ENCODE peak calls at places on chromosomes 1 and 21, in four cellular contexts. C is stomach, K is endothelial cell of umbilical vein, X is upper lobe of right lung. R is an unnamed sample. For H3K9me3, the result is how much of the 10 kb centered on the place peaks cover.

GRCh38 chr21:45542242-45542666 is at the start of gene SLC19A1:
- DNase-seq in C (peak), K (peak), X (peak), R (peak)

GRCh38 chr1:223248787-223249175 is 105.7 kb upstream of the TLR5 start:
- DNase-seq in C (peak), K (no peak), X (no peak), R (no peak)

GRCh38 chr1:147622731-147623130 is 47.6 kb downstream of the ACP6 start:
- DNase-seq in C (no peak), K (no peak), X (no peak), R (no peak)

GRCh38 chr21:46295177-46295711 is 9.1 kb downstream of the YBEY start:
- DNase-seq in C (no peak), K (no peak), X (no peak), R (no peak)

GRCh38 chr21:26169061-26169610 is 1.4 kb downstream of the APP start:
- DNase-seq in C (peak), K (peak), X (no peak), R (peak)

GRCh38 chr1:151934048-151934493 is 24.8 kb upstream of the THEM4 start:
- DNase-seq in C (peak), K (peak), X (no peak), R (no peak)

GRCh38 chr1:247415423-247416361 is at the start of gene NLRP3:
- DNase-seq in C (peak), K (peak), X (peak), R (no peak)

GRCh38 chr1:29470087-29470787 is 233.9 kb downstream of the PTPRU start:
- DNase-seq in C (peak), K (no peak), X (no peak), R (no peak)

GRCh38 chr1:51086496-51087271 is 15.3 kb upstream of the C1orf185 start:
- DNase-seq in C (no peak), K (no peak), X (no peak), R (no peak)

GRCh38 chr1:64019818-64020217 is 183.6 kb upstream of the UBE2U start:
- DNase-seq in C (peak), K (no peak), X (no peak), R (no peak)

GRCh38 chr1:31524196-31524967 is 51.9 kb upstream of the TINAGL1 start:
- DNase-seq in C (no peak), K (no peak), X (peak), R (no peak)

GRCh38 chr1:92923664-92924063 is 37.6 kb downstream of the DIPK1A start:
- DNase-seq in C (no peak), K (no peak), X (no peak), R (no peak)

GRCh38 chr21:33374080-33374873 is 28.9 kb upstream of the IFNGR2 start:
- DNase-seq in C (peak), K (peak), X (peak), R (no peak)

GRCh38 chr1:14787604-14788003 is 189.1 kb downstream of the KAZN start:
- DNase-seq in C (no peak), K (no peak), X (no peak), R (peak)

GRCh38 chr1:118461154-118461553 is 276.1 kb upstream of the SPAG17 start:
- DNase-seq in C (no peak), K (no peak), X (no peak), R (no peak)
- TF ChIP-seq CTCF in C (no peak), K (no peak), X (peak), R (no peak)

DNA sequence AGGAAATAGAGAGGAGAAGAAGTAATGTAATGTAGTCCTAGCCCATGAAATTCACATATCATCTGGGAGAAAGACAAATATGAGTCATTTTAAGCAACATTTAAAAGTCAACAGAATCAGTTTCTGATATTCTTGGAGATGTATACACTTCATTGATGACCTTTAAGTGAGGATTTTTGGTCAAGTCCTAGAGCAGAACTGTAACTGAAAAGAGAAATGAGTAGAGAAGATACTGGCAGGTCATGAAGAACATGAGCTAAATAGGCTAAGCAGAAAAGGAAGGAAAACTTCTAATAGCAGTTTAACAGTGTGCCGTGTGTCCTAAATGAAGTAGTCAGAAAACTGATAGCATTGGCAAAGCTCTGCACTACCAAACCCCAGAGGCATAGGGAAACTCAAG is 4.6 kb downstream of the ZFP69B start:
- DNase-seq in C (no peak), K (no peak), X (no peak), R (no peak)
- H3K9me3 ChIP-seq in C (half or more), K (under half), X (under half), R (under half)

DNA sequence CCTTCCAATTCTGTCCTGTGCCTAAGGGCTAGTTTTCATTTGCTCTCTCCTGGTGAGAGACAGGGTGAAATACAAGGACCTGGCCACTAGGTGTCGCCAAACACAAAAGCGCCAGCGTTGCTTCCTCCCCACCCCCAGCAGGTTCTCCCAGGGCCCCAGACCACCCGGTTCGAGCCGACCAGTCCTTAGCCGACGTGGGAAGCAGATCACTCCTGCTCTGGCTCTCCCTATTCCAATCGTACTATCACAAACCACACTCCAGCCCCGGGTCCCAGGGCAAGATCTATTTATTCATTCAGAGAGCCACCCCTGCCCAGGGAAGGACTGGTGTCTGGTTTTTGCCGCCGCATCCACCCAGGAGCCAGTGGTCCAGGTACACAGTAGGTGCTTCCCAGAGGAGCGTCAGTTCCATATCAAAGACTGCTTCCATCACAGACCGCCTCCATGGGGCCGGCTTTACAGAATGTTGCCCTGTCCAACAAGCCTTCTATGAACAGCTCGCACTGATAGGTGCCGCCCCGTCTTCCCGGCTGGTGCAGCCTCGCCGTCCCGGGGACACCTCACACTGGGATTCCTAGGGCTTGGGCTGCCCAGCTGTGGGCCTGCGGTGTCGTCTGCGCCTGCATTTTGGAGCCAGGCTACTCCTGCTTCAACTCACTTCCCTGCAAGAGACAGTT is 35.0 kb downstream of the CTNNBIP1 start:
- DNase-seq in C (peak), K (peak), X (peak), R (peak)
- H3K4me3 ChIP-seq in C (peak), K (no peak), X (no peak), R (no peak)

GRCh38 chr1:10692401-10693021 is 103.9 kb downstream of the CASZ1 start:
- DNase-seq in C (peak), K (no peak), X (peak), R (peak)

GRCh38 chr1:10688409-10688786 is 108.0 kb downstream of the CASZ1 start:
- DNase-seq in C (no peak), K (no peak), X (no peak), R (no peak)

GRCh38 chr1:10691075-10691739 is 105.2 kb downstream of the CASZ1 start:
- DNase-seq in C (no peak), K (no peak), X (no peak), R (no peak)

GRCh38 chr1:10691740-10692125 is 104.7 kb downstream of the CASZ1 start:
- DNase-seq in C (no peak), K (no peak), X (no peak), R (no peak)

DNA sequence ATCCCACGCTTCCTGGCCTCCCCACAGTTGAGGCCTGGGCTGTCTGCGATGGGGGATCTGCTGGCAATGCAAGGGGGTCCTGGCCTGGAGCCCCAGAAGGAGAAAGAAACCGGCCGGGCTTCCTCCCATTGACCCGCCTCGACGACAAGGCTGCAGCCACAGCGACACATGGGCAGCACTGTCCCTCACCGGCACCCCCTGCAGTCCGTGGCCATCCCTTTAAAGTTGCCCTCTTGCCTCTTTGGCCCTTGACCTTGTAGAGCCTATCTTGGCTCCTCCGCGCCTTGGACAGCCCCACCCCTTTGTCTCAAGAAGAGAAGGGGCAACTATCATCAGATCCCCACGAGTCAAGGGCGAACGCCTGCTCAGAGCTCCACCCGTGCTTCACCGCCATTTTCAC is 106.0 kb downstream of the CASZ1 start:
- DNase-seq in C (no peak), K (no peak), X (no peak), R (no peak)
- TF ChIP-seq CTCF in C (no peak), K (no peak), X (peak), R (no peak)

GRCh38 chr1:212207118-212207517 is 78.1 kb upstream of the PPP2R5A start:
- DNase-seq in C (no peak), K (no peak), X (no peak), R (no peak)

GRCh38 chr1:212205843-212206242 is 79.4 kb upstream of the PPP2R5A start:
- DNase-seq in C (no peak), K (no peak), X (no peak), R (no peak)

GRCh38 chr1:212205006-212205405 is 80.2 kb upstream of the PPP2R5A start:
- DNase-seq in C (no peak), K (no peak), X (no peak), R (no peak)

GRCh38 chr1:212208978-212209644 is 76.1 kb upstream of the PPP2R5A start:
- DNase-seq in C (no peak), K (no peak), X (no peak), R (no peak)

DNA sequence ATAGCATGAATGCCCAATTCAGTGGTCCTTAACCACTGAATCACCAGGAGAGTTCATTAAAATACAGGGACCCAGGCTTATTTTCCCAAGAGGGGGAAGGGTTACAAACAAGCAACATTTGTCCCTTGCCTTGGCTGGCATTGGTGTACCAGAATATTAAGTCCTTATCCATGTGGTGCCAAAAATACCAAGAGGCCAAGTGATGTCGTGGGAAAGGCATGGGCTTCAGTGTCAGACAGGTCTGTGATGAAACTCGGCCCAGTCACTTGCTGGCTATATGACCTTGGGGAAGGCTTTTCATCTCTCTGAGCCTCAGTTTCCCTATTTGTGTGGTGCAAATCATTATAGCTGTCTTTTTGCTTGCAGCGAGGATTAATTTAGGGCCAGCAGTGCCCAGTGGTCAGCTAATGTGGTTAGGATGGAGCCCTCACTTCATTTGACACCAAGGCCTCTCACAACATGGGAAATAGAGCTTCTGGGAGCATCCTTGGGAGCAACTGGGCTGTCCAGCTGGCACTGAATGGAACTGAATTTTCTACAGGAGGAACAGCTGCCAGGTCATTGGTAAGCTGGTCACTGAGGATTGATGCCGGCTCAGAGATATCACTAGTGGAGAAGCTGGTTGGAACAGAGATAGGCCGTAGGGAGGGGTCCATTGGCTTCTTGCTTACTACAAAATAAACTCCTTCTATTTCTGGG is 77.2 kb upstream of the PPP2R5A start:
- DNase-seq in C (no peak), K (no peak), X (no peak), R (no peak)
- H3K9me3 ChIP-seq in C (under half), K (under half), X (under half), R (under half)

GRCh38 chr1:77416692-77417450 is 135.1 kb downstream of the AK5 start:
- DNase-seq in C (no peak), K (peak), X (no peak), R (no peak)

GRCh38 chr1:77412794-77413530 is 131.1 kb downstream of the AK5 start:
- DNase-seq in C (no peak), K (no peak), X (no peak), R (no peak)

GRCh38 chr1:77415585-77415984 is 133.8 kb downstream of the AK5 start:
- DNase-seq in C (no peak), K (no peak), X (no peak), R (no peak)

GRCh38 chr1:77412069-77412793 is 130.4 kb downstream of the AK5 start:
- DNase-seq in C (no peak), K (peak), X (no peak), R (no peak)

GRCh38 chr1:77413541-77414335 is 131.9 kb downstream of the AK5 start:
- DNase-seq in C (no peak), K (no peak), X (no peak), R (no peak)
- H3K4me3 ChIP-seq in C (no peak), K (no peak), X (no peak), R (no peak)

GRCh38 chr1:225748479-225748878 is 29.1 kb upstream of the SRP9 start:
- DNase-seq in C (no peak), K (no peak), X (no peak), R (no peak)

GRCh38 chr1:225747566-225747965 is 30.1 kb upstream of the SRP9 start:
- DNase-seq in C (no peak), K (no peak), X (no peak), R (no peak)

GRCh38 chr1:225744745-225745144 is 32.9 kb upstream of the SRP9 start:
- DNase-seq in C (no peak), K (no peak), X (no peak), R (no peak)

GRCh38 chr1:225745231-225745630 is 32.4 kb upstream of the SRP9 start:
- DNase-seq in C (no peak), K (no peak), X (no peak), R (no peak)

GRCh38 chr1:225746361-225747179 is 31.1 kb upstream of the SRP9 start:
- DNase-seq in C (peak), K (peak), X (peak), R (peak)
- TF ChIP-seq CTCF in C (no peak), K (no peak), X (no peak), R (no peak)

GRCh38 chr21:9735421-9735961 is 785.9 kb upstream of the TPTE start:
- DNase-seq in C (no peak), K (no peak), X (no peak), R (peak)

GRCh38 chr21:9737871-9738520 is 783.4 kb upstream of the TPTE start:
- DNase-seq in C (no peak), K (no peak), X (no peak), R (no peak)

GRCh38 chr21:9741343-9741742 is 780.0 kb upstream of the TPTE start:
- DNase-seq in C (no peak), K (no peak), X (no peak), R (no peak)

GRCh38 chr21:9738527-9738926 is 782.9 kb upstream of the TPTE start:
- DNase-seq in C (no peak), K (no peak), X (no peak), R (no peak)

DNA sequence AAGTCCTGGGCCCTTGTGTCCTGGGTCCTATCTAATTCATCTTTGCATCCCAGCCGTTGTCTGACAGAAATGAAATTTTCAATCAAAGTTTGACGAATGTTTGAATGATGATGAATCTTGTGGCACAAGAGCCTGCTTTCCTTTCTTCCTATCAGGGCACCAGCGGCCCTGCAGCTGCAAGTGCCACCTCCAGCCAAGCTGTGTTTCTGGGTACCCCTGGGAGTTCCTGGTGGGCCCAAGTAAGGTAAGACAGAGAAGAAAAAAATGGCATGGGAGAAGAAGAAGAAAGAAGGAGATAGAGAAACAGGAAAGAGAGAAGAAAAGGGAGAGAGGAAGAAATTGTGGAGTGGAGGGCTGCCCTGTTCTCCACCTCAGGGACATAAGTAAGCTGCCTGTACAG is 782.1 kb upstream of the TPTE start:
- DNase-seq in C (no peak), K (no peak), X (no peak), R (no peak)
- H3K9me3 ChIP-seq in C (half or more), K (under half), X (under half), R (under half)

GRCh38 chr1:43008425-43009108 is 49.9 kb upstream of the SLC2A1 start:
- DNase-seq in C (no peak), K (no peak), X (no peak), R (no peak)
- H3K4me3 ChIP-seq in C (no peak), K (no peak), X (no peak), R (no peak)

R was measured in pancreas.